ENCODE peak calls at places on chromosome 6, in four cellular contexts. J, C, G and X are unnamed samples.

GRCh38 chr6:74671558-74672025 is 534.3 kb downstream of the COL12A1 start:
- DNase-seq in J (no peak), C (peak), G (no peak), X (no peak)

GRCh38 chr6:90472716-90473115 is 114.2 kb downstream of the MAP3K7 start:
- DNase-seq in J (no peak), C (no peak), G (no peak), X (no peak)

GRCh38 chr6:69866351-69867074 is at the start of gene COL19A1:
- DNase-seq in J (peak), C (peak), G (no peak), X (peak)

GRCh38 chr6:129607581-129608186 is 102.3 kb downstream of the ARHGAP18 start:
- DNase-seq in J (no peak), C (peak), G (no peak), X (no peak)

GRCh38 chr6:151501511-151502136 is 7.8 kb downstream of the CCDC170 start:
- DNase-seq in J (no peak), C (no peak), G (no peak), X (no peak)

GRCh38 chr6:13447949-13448724 is 39.3 kb downstream of the GFOD1 start:
- DNase-seq in J (no peak), C (no peak), G (no peak), X (no peak)

GRCh38 chr6:161048636-161049035 is 57.1 kb downstream of the MAP3K4 start:
- DNase-seq in J (no peak), C (peak), G (no peak), X (no peak)

GRCh38 chr6:125323376-125323775 is 21.6 kb upstream of the HDDC2 start:
- DNase-seq in J (no peak), C (no peak), G (no peak), X (no peak)

GRCh38 chr6:105431226-105431625 is 28.3 kb upstream of the PREP start:
- DNase-seq in J (no peak), C (peak), G (peak), X (peak)

GRCh38 chr6:84066536-84066935 is 33.0 kb downstream of the MRAP2 start:
- DNase-seq in J (no peak), C (no peak), G (no peak), X (no peak)

GRCh38 chr6:139981810-139982550 is 607.5 kb upstream of the CITED2 start:
- DNase-seq in J (no peak), C (peak), G (peak), X (peak)

GRCh38 chr6:24274441-24275083 is 83.3 kb downstream of the DCDC2 start:
- DNase-seq in J (no peak), C (peak), G (peak), X (peak)

GRCh38 chr6:141484726-141485125 is 648.0 kb upstream of the GJE1 start:
- DNase-seq in J (no peak), C (peak), G (peak), X (peak)

GRCh38 chr6:150565945-150566344 is 33.7 kb upstream of the PLEKHG1 start:
- DNase-seq in J (no peak), C (no peak), G (no peak), X (no peak)

GRCh38 chr6:125939026-125939425 is 17.5 kb upstream of the HINT3 start:
- DNase-seq in J (no peak), C (no peak), G (no peak), X (no peak)

GRCh38 chr6:143966291-143966690 is 41.8 kb downstream of the PLAGL1 start:
- DNase-seq in J (no peak), C (no peak), G (no peak), X (no peak)

GRCh38 chr6:12029979-12030737 is 18.0 kb downstream of the HIVEP1 start:
- DNase-seq in J (no peak), C (no peak), G (no peak), X (no peak)

GRCh38 chr6:101117397-101118185 is 236.5 kb upstream of the ASCC3 start:
- DNase-seq in J (no peak), C (no peak), G (no peak), X (peak)